ENCODE peak calls at places on chromosomes 16 and 17, in ten cellular contexts. One of them, this sample, is unnamed. For H3K36me3, the result is how much of the 10 kb centered on the place peaks cover.

GRCh38 chr17:19345486-19346350 is 16.8 kb downstream of the B9D1 start:
- DNase-seq in esophagus squamous epithelium: no peak
- DNase-seq in lower lobe of right lung: no peak
- DNase-seq in breast epithelium: no peak
- DNase-seq in uterus: peak
- DNase-seq in Caco-2: no peak
- DNase-seq in Panc1: no peak
- DNase-seq in BJ: no peak
- DNase-seq in CD8-positive, alpha-beta T cell: no peak
- DNase-seq in brain microvascular endothelial cell: no peak
- DNase-seq in this sample: no peak

GRCh38 chr17:58969156-58969555 is 137.5 kb downstream of the TRIM37 start:
- DNase-seq in esophagus squamous epithelium: no peak
- DNase-seq in BJ: no peak
- DNase-seq in uterus: no peak
- DNase-seq in breast epithelium: no peak
- DNase-seq in brain microvascular endothelial cell: no peak
- DNase-seq in lower lobe of right lung: no peak
- DNase-seq in Panc1: no peak
- DNase-seq in Caco-2: no peak
- DNase-seq in CD8-positive, alpha-beta T cell: no peak
- DNase-seq in this sample: no peak

GRCh38 chr17:41486809-41487530 is 2.7 kb downstream of the KRT36 start:
- DNase-seq in uterus: no peak
- DNase-seq in brain microvascular endothelial cell: no peak
- DNase-seq in esophagus squamous epithelium: no peak
- DNase-seq in Panc1: no peak
- DNase-seq in Caco-2: peak
- DNase-seq in lower lobe of right lung: peak
- DNase-seq in BJ: no peak
- DNase-seq in CD8-positive, alpha-beta T cell: peak
- DNase-seq in breast epithelium: no peak
- DNase-seq in this sample: no peak

GRCh38 chr17:59372138-59372751 is 40.8 kb downstream of the YPEL2 start:
- DNase-seq in breast epithelium: no peak
- DNase-seq in brain microvascular endothelial cell: peak
- DNase-seq in Panc1: no peak
- DNase-seq in Caco-2: no peak
- DNase-seq in esophagus squamous epithelium: no peak
- DNase-seq in CD8-positive, alpha-beta T cell: no peak
- DNase-seq in uterus: peak
- DNase-seq in lower lobe of right lung: no peak
- DNase-seq in BJ: peak
- DNase-seq in this sample: no peak

GRCh38 chr16:56866955-56867830 is 2.2 kb downstream of the SLC12A3 start:
- DNase-seq in Panc1: no peak
- DNase-seq in CD8-positive, alpha-beta T cell: peak
- DNase-seq in lower lobe of right lung: no peak
- DNase-seq in Caco-2: peak
- DNase-seq in brain microvascular endothelial cell: peak
- DNase-seq in BJ: no peak
- DNase-seq in breast epithelium: no peak
- DNase-seq in esophagus squamous epithelium: no peak
- DNase-seq in uterus: peak
- DNase-seq in this sample: no peak

GRCh38 chr17:13437966-13438779 is 163.6 kb downstream of the HS3ST3A1 start:
- DNase-seq in breast epithelium: no peak
- DNase-seq in Caco-2: peak
- DNase-seq in lower lobe of right lung: no peak
- DNase-seq in esophagus squamous epithelium: no peak
- DNase-seq in BJ: no peak
- DNase-seq in Panc1: no peak
- DNase-seq in uterus: no peak
- DNase-seq in CD8-positive, alpha-beta T cell: no peak
- DNase-seq in brain microvascular endothelial cell: peak
- DNase-seq in this sample: peak

GRCh38 chr16:15484662-15485061 is 50.3 kb downstream of the BMERB1 start:
- DNase-seq in Panc1: no peak
- DNase-seq in breast epithelium: no peak
- DNase-seq in Caco-2: no peak
- DNase-seq in BJ: no peak
- DNase-seq in uterus: no peak
- DNase-seq in lower lobe of right lung: no peak
- DNase-seq in CD8-positive, alpha-beta T cell: no peak
- DNase-seq in esophagus squamous epithelium: no peak
- DNase-seq in brain microvascular endothelial cell: no peak
- DNase-seq in this sample: no peak

GRCh38 chr16:79599256-79599836 is 1.2 kb downstream of the MAF start:
- DNase-seq in uterus: no peak
- DNase-seq in breast epithelium: no peak
- DNase-seq in Caco-2: peak
- DNase-seq in esophagus squamous epithelium: no peak
- DNase-seq in Panc1: no peak
- DNase-seq in BJ: no peak
- DNase-seq in CD8-positive, alpha-beta T cell: no peak
- DNase-seq in lower lobe of right lung: no peak
- DNase-seq in brain microvascular endothelial cell: no peak
- DNase-seq in this sample: no peak

GRCh38 chr16:30142672-30143346 is 19.8 kb upstream of the MAPK3 start:
- DNase-seq in Panc1: peak
- DNase-seq in brain microvascular endothelial cell: no peak
- DNase-seq in BJ: no peak
- DNase-seq in breast epithelium: no peak
- DNase-seq in lower lobe of right lung: no peak
- DNase-seq in Caco-2: peak
- DNase-seq in uterus: no peak
- DNase-seq in CD8-positive, alpha-beta T cell: peak
- DNase-seq in esophagus squamous epithelium: no peak
- DNase-seq in this sample: no peak

GRCh38 chr16:14057878-14058382 is 13.2 kb upstream of the MRTFB start:
- DNase-seq in uterus: peak
- DNase-seq in Panc1: no peak
- DNase-seq in brain microvascular endothelial cell: peak
- DNase-seq in Caco-2: no peak
- DNase-seq in lower lobe of right lung: no peak
- DNase-seq in BJ: no peak
- DNase-seq in esophagus squamous epithelium: no peak
- DNase-seq in CD8-positive, alpha-beta T cell: no peak
- DNase-seq in breast epithelium: no peak
- DNase-seq in this sample: no peak

GRCh38 chr16:55812951-55813350 is 19.9 kb downstream of the CES1 start:
- DNase-seq in Panc1: no peak
- DNase-seq in breast epithelium: no peak
- DNase-seq in lower lobe of right lung: no peak
- DNase-seq in BJ: no peak
- DNase-seq in CD8-positive, alpha-beta T cell: no peak
- DNase-seq in Caco-2: no peak
- DNase-seq in brain microvascular endothelial cell: no peak
- DNase-seq in esophagus squamous epithelium: no peak
- DNase-seq in uterus: no peak
- DNase-seq in this sample: no peak

DNA sequence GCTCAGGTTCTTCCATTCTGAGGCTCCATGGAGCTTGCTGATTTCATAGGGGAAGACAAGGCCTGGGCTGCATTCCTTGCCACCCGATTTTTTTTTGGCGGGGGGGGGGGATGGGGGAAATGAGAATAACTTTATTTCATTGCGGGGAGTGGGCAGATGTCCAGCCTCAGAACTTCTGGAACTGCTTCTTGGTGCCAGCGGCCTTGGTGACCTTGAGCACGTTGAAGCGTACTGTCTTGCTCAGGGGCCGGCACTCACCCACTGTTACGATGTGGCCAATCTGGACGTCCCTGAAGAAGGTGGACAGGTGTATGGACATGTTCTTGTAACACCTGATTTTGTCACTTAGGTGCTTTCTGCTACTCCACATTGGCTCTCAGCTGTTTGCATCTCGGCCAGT is 8.3 kb upstream of the CENPT start:
- DNase-seq in breast epithelium: no peak
- DNase-seq in Caco-2: no peak
- DNase-seq in BJ: no peak
- DNase-seq in uterus: no peak
- DNase-seq in CD8-positive, alpha-beta T cell: no peak
- DNase-seq in lower lobe of right lung: no peak
- DNase-seq in esophagus squamous epithelium: no peak
- DNase-seq in brain microvascular endothelial cell: no peak
- DNase-seq in Panc1: no peak
- DNase-seq in this sample: no peak
- H3K36me3 ChIP-seq in breast epithelium: under half
- H3K36me3 ChIP-seq in Caco-2: under half
- H3K36me3 ChIP-seq in BJ: under half
- H3K36me3 ChIP-seq in uterus: under half
- H3K36me3 ChIP-seq in CD8-positive, alpha-beta T cell: under half
- H3K36me3 ChIP-seq in lower lobe of right lung: under half
- H3K36me3 ChIP-seq in esophagus squamous epithelium: under half
- H3K36me3 ChIP-seq in brain microvascular endothelial cell: under half
- H3K36me3 ChIP-seq in Panc1: under half
- H3K36me3 ChIP-seq in this sample: under half

DNA sequence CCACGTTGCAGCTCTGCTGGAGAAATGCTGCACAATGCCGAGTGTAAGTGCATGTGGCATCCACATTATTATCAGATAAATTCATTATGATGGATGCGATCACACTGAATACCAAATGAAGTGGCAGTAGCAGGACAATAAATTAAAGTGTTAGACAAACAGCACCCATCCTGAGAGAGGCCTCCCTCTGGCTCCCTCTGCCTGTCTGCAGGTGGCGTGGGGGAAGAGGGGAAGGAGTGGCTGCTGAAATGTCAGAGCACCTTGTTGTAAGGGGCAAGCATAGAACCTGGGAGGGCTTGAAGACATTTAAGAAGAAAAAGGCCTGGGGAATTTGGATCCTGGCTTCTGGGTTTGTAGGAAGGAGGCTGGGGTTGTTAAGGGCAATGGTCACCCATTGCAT is 324.1 kb downstream of the HAPSTR1 start:
- DNase-seq in Caco-2: peak
- DNase-seq in breast epithelium: no peak
- DNase-seq in BJ: no peak
- DNase-seq in uterus: no peak
- DNase-seq in CD8-positive, alpha-beta T cell: no peak
- DNase-seq in lower lobe of right lung: no peak
- DNase-seq in brain microvascular endothelial cell: no peak
- DNase-seq in esophagus squamous epithelium: no peak
- DNase-seq in Panc1: no peak
- DNase-seq in this sample: no peak
- TF ChIP-seq CTCF in Caco-2: no peak
- TF ChIP-seq CTCF in breast epithelium: no peak
- TF ChIP-seq CTCF in BJ: no peak
- TF ChIP-seq CTCF in uterus: no peak
- TF ChIP-seq CTCF in CD8-positive, alpha-beta T cell: no peak
- TF ChIP-seq CTCF in lower lobe of right lung: no peak
- TF ChIP-seq CTCF in brain microvascular endothelial cell: no peak
- TF ChIP-seq CTCF in esophagus squamous epithelium: no peak
- TF ChIP-seq CTCF in Panc1: no peak
- TF ChIP-seq CTCF in this sample: no peak

GRCh38 chr16:4049031-4049430 is 67.2 kb downstream of the ADCY9 start:
- DNase-seq in breast epithelium: no peak
- DNase-seq in esophagus squamous epithelium: no peak
- DNase-seq in uterus: no peak
- DNase-seq in Caco-2: no peak
- DNase-seq in Panc1: no peak
- DNase-seq in lower lobe of right lung: no peak
- DNase-seq in BJ: no peak
- DNase-seq in brain microvascular endothelial cell: no peak
- DNase-seq in CD8-positive, alpha-beta T cell: no peak
- DNase-seq in this sample: no peak

GRCh38 chr16:4051591-4051990 is 64.7 kb downstream of the ADCY9 start:
- DNase-seq in esophagus squamous epithelium: no peak
- DNase-seq in BJ: no peak
- DNase-seq in uterus: no peak
- DNase-seq in lower lobe of right lung: no peak
- DNase-seq in CD8-positive, alpha-beta T cell: no peak
- DNase-seq in breast epithelium: no peak
- DNase-seq in Caco-2: no peak
- DNase-seq in Panc1: no peak
- DNase-seq in brain microvascular endothelial cell: no peak
- DNase-seq in this sample: no peak

GRCh38 chr16:4053663-4054479 is 62.4 kb downstream of the ADCY9 start:
- DNase-seq in CD8-positive, alpha-beta T cell: no peak
- DNase-seq in uterus: peak
- DNase-seq in brain microvascular endothelial cell: peak
- DNase-seq in Panc1: peak
- DNase-seq in esophagus squamous epithelium: no peak
- DNase-seq in breast epithelium: peak
- DNase-seq in Caco-2: no peak
- DNase-seq in lower lobe of right lung: peak
- DNase-seq in BJ: peak
- DNase-seq in this sample: no peak

GRCh38 chr16:4052801-4053662 is 63.2 kb downstream of the ADCY9 start:
- DNase-seq in BJ: peak
- DNase-seq in Panc1: no peak
- DNase-seq in CD8-positive, alpha-beta T cell: no peak
- DNase-seq in brain microvascular endothelial cell: peak
- DNase-seq in Caco-2: no peak
- DNase-seq in esophagus squamous epithelium: no peak
- DNase-seq in lower lobe of right lung: peak
- DNase-seq in uterus: no peak
- DNase-seq in breast epithelium: peak
- DNase-seq in this sample: no peak

GRCh38 chr16:4052096-4052495 is 64.1 kb downstream of the ADCY9 start:
- DNase-seq in BJ: no peak
- DNase-seq in breast epithelium: no peak
- DNase-seq in Caco-2: no peak
- DNase-seq in lower lobe of right lung: no peak
- DNase-seq in CD8-positive, alpha-beta T cell: no peak
- DNase-seq in Panc1: no peak
- DNase-seq in uterus: no peak
- DNase-seq in esophagus squamous epithelium: no peak
- DNase-seq in brain microvascular endothelial cell: no peak
- DNase-seq in this sample: no peak
- H3K4me3 ChIP-seq in BJ: no peak
- H3K4me3 ChIP-seq in breast epithelium: no peak
- H3K4me3 ChIP-seq in Caco-2: no peak
- H3K4me3 ChIP-seq in lower lobe of right lung: no peak
- H3K4me3 ChIP-seq in CD8-positive, alpha-beta T cell: no peak
- H3K4me3 ChIP-seq in Panc1: no peak
- H3K4me3 ChIP-seq in uterus: no peak
- H3K4me3 ChIP-seq in esophagus squamous epithelium: no peak
- H3K4me3 ChIP-seq in brain microvascular endothelial cell: no peak
- H3K4me3 ChIP-seq in this sample: no peak

DNA sequence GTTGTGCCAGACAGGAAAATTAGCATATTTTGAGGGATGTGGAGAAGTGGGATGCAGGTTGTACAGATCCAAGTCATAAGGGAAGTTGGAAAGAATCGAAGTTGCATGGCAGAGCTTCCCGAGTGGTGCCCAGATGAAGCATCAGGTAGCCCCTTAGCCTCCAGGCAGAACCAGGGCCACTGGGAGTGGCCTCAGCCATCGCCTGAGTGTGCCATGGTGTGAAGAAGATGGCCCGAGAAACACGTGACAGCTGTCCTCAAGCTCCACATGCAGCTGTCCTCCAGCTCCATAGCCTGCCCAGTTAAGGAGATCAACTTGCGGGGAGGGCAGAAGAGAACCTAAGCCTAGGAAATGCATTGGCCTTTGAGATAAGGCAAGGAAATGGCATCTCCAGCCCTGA is 33.5 kb downstream of the TMC6 start:
- DNase-seq in CD8-positive, alpha-beta T cell: no peak
- DNase-seq in Caco-2: no peak
- DNase-seq in esophagus squamous epithelium: no peak
- DNase-seq in Panc1: no peak
- DNase-seq in BJ: no peak
- DNase-seq in lower lobe of right lung: no peak
- DNase-seq in uterus: no peak
- DNase-seq in breast epithelium: no peak
- DNase-seq in brain microvascular endothelial cell: no peak
- DNase-seq in this sample: no peak
- H3K36me3 ChIP-seq in CD8-positive, alpha-beta T cell: half or more
- H3K36me3 ChIP-seq in Caco-2: under half
- H3K36me3 ChIP-seq in esophagus squamous epithelium: under half
- H3K36me3 ChIP-seq in Panc1: under half
- H3K36me3 ChIP-seq in BJ: under half
- H3K36me3 ChIP-seq in lower lobe of right lung: half or more
- H3K36me3 ChIP-seq in uterus: under half
- H3K36me3 ChIP-seq in breast epithelium: under half
- H3K36me3 ChIP-seq in brain microvascular endothelial cell: under half
- H3K36me3 ChIP-seq in this sample: under half